ENCODE peak calls at places on chromosomes 7 and 10, in four cellular contexts. L, A, M and U are unnamed samples.

GRCh38 chr10:86944471-86944870 is 12.9 kb downstream of the MMRN2 start:
- ATAC-seq in L (no peak), A (no peak), M (no peak), U (peak; percentile 55)

GRCh38 chr7:38542156-38542555 is 89.0 kb downstream of the AMPH start:
- ATAC-seq in L (peak; percentile 12), A (no peak), M (no peak), U (no peak)

GRCh38 chr7:70035955-70036354 is 437.7 kb downstream of the AUTS2 start:
- ATAC-seq in L (no peak), A (no peak), M (peak; percentile 18), U (no peak)

GRCh38 chr7:121557034-121557892 is 161.2 kb upstream of the FAM3C start:
- ATAC-seq in L (no peak), A (no peak), M (no peak), U (no peak)

GRCh38 chr10:124727389-124727960 is 16.7 kb downstream of the FAM53B start:
- ATAC-seq in L (no peak), A (no peak), M (no peak), U (no peak)

GRCh38 chr10:99784731-99785441 is 2.4 kb downstream of the ABCC2 start:
- ATAC-seq in L (no peak), A (no peak), M (no peak), U (no peak)

GRCh38 chr7:6227294-6227846 is 45.1 kb downstream of the CYTH3 start:
- ATAC-seq in L (no peak), A (no peak), M (peak; percentile 70), U (no peak)

GRCh38 chr10:48900296-48900695 is 39.3 kb downstream of the LRRC18 start:
- ATAC-seq in L (peak; percentile 45), A (no peak), M (peak; percentile 63), U (no peak)

GRCh38 chr7:99976626-99977025 is 795 bp upstream of the AZGP1 start:
- ATAC-seq in L (no peak), A (no peak), M (no peak), U (no peak)

GRCh38 chr10:69242037-69242843 is 22.1 kb downstream of the HKDC1 start:
- ATAC-seq in L (no peak), A (no peak), M (no peak), U (no peak)

GRCh38 chr7:70696139-70696782 is 435.7 kb upstream of the GALNT17 start:
- ATAC-seq in L (no peak), A (peak; percentile 39), M (no peak), U (no peak)

GRCh38 chr10:48926255-48926654 is 13.4 kb downstream of the LRRC18 start:
- ATAC-seq in L (no peak), A (no peak), M (no peak), U (no peak)

GRCh38 chr7:136884492-136884891 is 16.0 kb downstream of the CHRM2 start:
- ATAC-seq in L (no peak), A (no peak), M (peak; percentile 87), U (no peak)

GRCh38 chr7:129468547-129468946 is 33.8 kb upstream of the SMKR1 start:
- ATAC-seq in L (peak; percentile 35), A (peak; percentile 60), M (peak; percentile 25), U (no peak)

GRCh38 chr7:100127866-100128601 is 1.3 kb downstream of the MBLAC1 start:
- ATAC-seq in L (peak; percentile 1), A (peak; percentile 46), M (no peak), U (no peak)

GRCh38 chr10:30215631-30216030 is 133.4 kb downstream of the MTPAP start:
- ATAC-seq in L (no peak), A (no peak), M (peak; percentile 43), U (no peak)

GRCh38 chr7:37201003-37201875 is 247.4 kb downstream of the ELMO1 start:
- ATAC-seq in L (peak; percentile 89), A (peak; percentile 90), M (peak; percentile 91), U (peak; percentile 56)